ENCODE peak calls at places on chromosomes 11 and 22, in seven cellular contexts. One of them, this sample, is unnamed.

GRCh38 chr11:35216962-35217667 is 78.1 kb downstream of the CD44 start:
- DNase-seq in prostate gland: no peak
- DNase-seq in body of pancreas: peak; percentile 72
- DNase-seq in H1: no peak
- DNase-seq in cardiac muscle cell: no peak
- DNase-seq in stomach: no peak
- DNase-seq in H9: peak; percentile 33
- DNase-seq in this sample: no peak

GRCh38 chr11:47285969-47286770 is 16.2 kb downstream of the MADD start:
- DNase-seq in stomach: no peak
- DNase-seq in body of pancreas: no peak
- DNase-seq in H9: no peak
- DNase-seq in prostate gland: no peak
- DNase-seq in H1: no peak
- DNase-seq in cardiac muscle cell: no peak
- DNase-seq in this sample: no peak

GRCh38 chr11:937853-938261 is 12.2 kb downstream of the AP2A2 start:
- DNase-seq in H1: no peak
- DNase-seq in stomach: no peak
- DNase-seq in H9: no peak
- DNase-seq in cardiac muscle cell: no peak
- DNase-seq in prostate gland: no peak
- DNase-seq in body of pancreas: no peak
- DNase-seq in this sample: no peak

GRCh38 chr11:120863359-120863758 is 160.5 kb upstream of the TBCEL start:
- DNase-seq in cardiac muscle cell: no peak
- DNase-seq in stomach: no peak
- DNase-seq in body of pancreas: no peak
- DNase-seq in H1: no peak
- DNase-seq in prostate gland: no peak
- DNase-seq in H9: no peak
- DNase-seq in this sample: no peak

GRCh38 chr11:77525455-77526091 is 51.7 kb upstream of the PAK1 start:
- DNase-seq in prostate gland: no peak
- DNase-seq in body of pancreas: no peak
- DNase-seq in H1: no peak
- DNase-seq in cardiac muscle cell: no peak
- DNase-seq in H9: no peak
- DNase-seq in stomach: no peak
- DNase-seq in this sample: no peak

GRCh38 chr11:121583825-121584224 is 131.1 kb upstream of the SORL1-AS1 start:
- DNase-seq in stomach: no peak
- DNase-seq in prostate gland: no peak
- DNase-seq in cardiac muscle cell: no peak
- DNase-seq in body of pancreas: no peak
- DNase-seq in H1: no peak
- DNase-seq in H9: no peak
- DNase-seq in this sample: no peak

GRCh38 chr11:31959711-31960110 is 131.2 kb upstream of the RCN1 start:
- DNase-seq in H1: no peak
- DNase-seq in stomach: no peak
- DNase-seq in body of pancreas: no peak
- DNase-seq in prostate gland: no peak
- DNase-seq in H9: no peak
- DNase-seq in cardiac muscle cell: no peak
- DNase-seq in this sample: no peak

GRCh38 chr11:131005829-131006228 is 89.5 kb upstream of the SNX19 start:
- DNase-seq in body of pancreas: no peak
- DNase-seq in stomach: no peak
- DNase-seq in H9: no peak
- DNase-seq in cardiac muscle cell: no peak
- DNase-seq in H1: no peak
- DNase-seq in prostate gland: no peak
- DNase-seq in this sample: no peak

GRCh38 chr11:47260366-47260765 is 2.6 kb downstream of the NR1H3 start:
- DNase-seq in H9: no peak
- DNase-seq in body of pancreas: no peak
- DNase-seq in H1: no peak
- DNase-seq in stomach: no peak
- DNase-seq in prostate gland: no peak
- DNase-seq in cardiac muscle cell: no peak
- DNase-seq in this sample: no peak

GRCh38 chr11:28736256-28736655 is 628.1 kb downstream of the METTL15 start:
- DNase-seq in prostate gland: no peak
- DNase-seq in stomach: no peak
- DNase-seq in H9: no peak
- DNase-seq in H1: no peak
- DNase-seq in body of pancreas: no peak
- DNase-seq in cardiac muscle cell: no peak
- DNase-seq in this sample: no peak

GRCh38 chr11:60951611-60951908 is 416 bp downstream of the SLC15A3 start:
- DNase-seq in stomach: no peak
- DNase-seq in prostate gland: no peak
- DNase-seq in cardiac muscle cell: no peak
- DNase-seq in H1: no peak
- DNase-seq in H9: peak; percentile 53
- DNase-seq in body of pancreas: no peak
- DNase-seq in this sample: no peak

GRCh38 chr11:60950933-60951610 is 904 bp downstream of the SLC15A3 start:
- DNase-seq in H1: no peak
- DNase-seq in H9: peak; percentile 59
- DNase-seq in prostate gland: no peak
- DNase-seq in stomach: peak; percentile 56
- DNase-seq in cardiac muscle cell: no peak
- DNase-seq in body of pancreas: no peak
- DNase-seq in this sample: no peak

GRCh38 chr11:60953781-60954180 is 1.8 kb upstream of the SLC15A3 start:
- DNase-seq in body of pancreas: peak; percentile 38
- DNase-seq in H1: no peak
- DNase-seq in stomach: no peak
- DNase-seq in H9: no peak
- DNase-seq in cardiac muscle cell: no peak
- DNase-seq in prostate gland: no peak
- DNase-seq in this sample: no peak

GRCh38 chr11:60952742-60953170 is 780 bp upstream of the SLC15A3 start:
- DNase-seq in prostate gland: no peak
- DNase-seq in H1: no peak
- DNase-seq in stomach: no peak
- DNase-seq in body of pancreas: no peak
- DNase-seq in H9: no peak
- DNase-seq in cardiac muscle cell: no peak
- DNase-seq in this sample: no peak

GRCh38 chr11:60951909-60952741 is at the start of gene SLC15A3:
- DNase-seq in H1: no peak
- DNase-seq in H9: peak; percentile 65
- DNase-seq in body of pancreas: peak; percentile 78
- DNase-seq in cardiac muscle cell: no peak
- DNase-seq in prostate gland: no peak
- DNase-seq in stomach: peak; percentile 60
- DNase-seq in this sample: peak; percentile 65
- H3K4me1 ChIP-seq in H1: peaks cover 11% of the 10 kb centered on the region
- H3K4me1 ChIP-seq in H9: no peaks in the 10 kb centered on the region
- H3K4me1 ChIP-seq in body of pancreas: no peaks in the 10 kb centered on the region
- H3K4me1 ChIP-seq in cardiac muscle cell: no peaks in the 10 kb centered on the region
- H3K4me1 ChIP-seq in prostate gland: no peaks in the 10 kb centered on the region
- H3K4me1 ChIP-seq in stomach: peaks cover 53% of the 10 kb centered on the region
- H3K4me1 ChIP-seq in this sample: peaks cover 24% of the 10 kb centered on the region

GRCh38 chr11:66278396-66279091 is 569 bp downstream of the CNIH2 start:
- DNase-seq in H1: no peak
- DNase-seq in cardiac muscle cell: no peak
- DNase-seq in H9: no peak
- DNase-seq in body of pancreas: no peak
- DNase-seq in prostate gland: no peak
- DNase-seq in stomach: no peak
- DNase-seq in this sample: no peak
- H3K4me1 ChIP-seq in H1: peaks cover 11% of the 10 kb centered on the region
- H3K4me1 ChIP-seq in cardiac muscle cell: no peaks in the 10 kb centered on the region
- H3K4me1 ChIP-seq in H9: no peaks in the 10 kb centered on the region
- H3K4me1 ChIP-seq in body of pancreas: peaks cover 12% of the 10 kb centered on the region
- H3K4me1 ChIP-seq in prostate gland: peaks cover 4% of the 10 kb centered on the region
- H3K4me1 ChIP-seq in stomach: peaks cover 32% of the 10 kb centered on the region
- H3K4me1 ChIP-seq in this sample: peaks cover 11% of the 10 kb centered on the region

GRCh38 chr11:3133456-3134217 is 31.5 kb downstream of the OSBPL5 start:
- DNase-seq in H9: no peak
- DNase-seq in H1: no peak
- DNase-seq in stomach: no peak
- DNase-seq in prostate gland: no peak
- DNase-seq in body of pancreas: no peak
- DNase-seq in cardiac muscle cell: no peak
- DNase-seq in this sample: no peak
- H3K4me1 ChIP-seq in H9: no peaks in the 10 kb centered on the region
- H3K4me1 ChIP-seq in H1: no peaks in the 10 kb centered on the region
- H3K4me1 ChIP-seq in stomach: peaks cover 52% of the 10 kb centered on the region
- H3K4me1 ChIP-seq in prostate gland: no peaks in the 10 kb centered on the region
- H3K4me1 ChIP-seq in body of pancreas: peaks cover 13% of the 10 kb centered on the region
- H3K4me1 ChIP-seq in cardiac muscle cell: no peaks in the 10 kb centered on the region
- H3K4me1 ChIP-seq in this sample: peaks cover 57% of the 10 kb centered on the region

GRCh38 chr11:103798029-103798428 is 238.4 kb upstream of the DDI1 start:
- DNase-seq in body of pancreas: peak; percentile 16
- DNase-seq in prostate gland: no peak
- DNase-seq in H1: no peak
- DNase-seq in cardiac muscle cell: no peak
- DNase-seq in H9: no peak
- DNase-seq in stomach: no peak
- DNase-seq in this sample: no peak
- H3K4me1 ChIP-seq in body of pancreas: no peaks in the 10 kb centered on the region
- H3K4me1 ChIP-seq in prostate gland: no peaks in the 10 kb centered on the region
- H3K4me1 ChIP-seq in H1: no peaks in the 10 kb centered on the region
- H3K4me1 ChIP-seq in cardiac muscle cell: no peaks in the 10 kb centered on the region
- H3K4me1 ChIP-seq in H9: peaks cover 8% of the 10 kb centered on the region
- H3K4me1 ChIP-seq in stomach: no peaks in the 10 kb centered on the region
- H3K4me1 ChIP-seq in this sample: no peaks in the 10 kb centered on the region

GRCh38 chr22:38755911-38756532 is at the start of gene SUN2:
- DNase-seq in H9: peak; percentile 72
- DNase-seq in body of pancreas: peak; percentile 95
- DNase-seq in cardiac muscle cell: peak; percentile 88
- DNase-seq in H1: no peak
- DNase-seq in stomach: peak; percentile 95
- DNase-seq in prostate gland: peak; percentile 95
- DNase-seq in this sample: peak; percentile 38
- H3K4me1 ChIP-seq in H9: peaks cover 5% of the 10 kb centered on the region
- H3K4me1 ChIP-seq in body of pancreas: peaks cover 48% of the 10 kb centered on the region
- H3K4me1 ChIP-seq in cardiac muscle cell: peaks cover 2% of the 10 kb centered on the region
- H3K4me1 ChIP-seq in H1: peaks cover 8% of the 10 kb centered on the region
- H3K4me1 ChIP-seq in stomach: peaks cover 67% of the 10 kb centered on the region
- H3K4me1 ChIP-seq in prostate gland: peaks cover 20% of the 10 kb centered on the region
- H3K4me1 ChIP-seq in this sample: peaks cover 42% of the 10 kb centered on the region

GRCh38 chr11:27458182-27458581 is 14.4 kb downstream of the LGR4 start:
- DNase-seq in stomach: no peak
- DNase-seq in body of pancreas: no peak
- DNase-seq in cardiac muscle cell: no peak
- DNase-seq in H9: no peak
- DNase-seq in prostate gland: no peak
- DNase-seq in H1: no peak
- DNase-seq in this sample: no peak
- H3K4me1 ChIP-seq in stomach: peaks cover 47% of the 10 kb centered on the region
- H3K4me1 ChIP-seq in body of pancreas: peaks cover 96% of the 10 kb centered on the region
- H3K4me1 ChIP-seq in cardiac muscle cell: peaks cover 15% of the 10 kb centered on the region
- H3K4me1 ChIP-seq in H9: peaks cover 3% of the 10 kb centered on the region
- H3K4me1 ChIP-seq in prostate gland: no peaks in the 10 kb centered on the region
- H3K4me1 ChIP-seq in H1: no peaks in the 10 kb centered on the region
- H3K4me1 ChIP-seq in this sample: peaks cover 68% of the 10 kb centered on the region

DNA sequence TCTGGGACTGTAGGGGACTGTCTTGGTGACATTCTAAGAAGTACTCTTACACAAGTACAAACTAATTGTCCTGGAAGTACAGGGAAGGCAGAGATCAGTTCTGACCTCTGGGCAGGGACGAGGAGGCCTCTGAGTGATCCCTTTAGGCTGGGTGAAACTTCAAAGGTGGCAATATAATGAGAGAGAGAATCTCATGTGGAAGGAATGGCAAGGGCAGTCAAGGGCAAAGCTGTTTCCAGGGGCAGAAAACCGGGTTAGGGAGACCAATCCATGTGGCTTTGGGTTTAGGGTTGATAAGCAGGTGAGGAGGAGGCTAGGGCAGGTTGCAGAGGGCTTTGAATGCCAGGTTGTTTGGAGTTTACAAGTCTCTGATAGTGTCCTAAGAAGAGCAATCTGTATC is 21.3 kb upstream of the MYH9 start:
- DNase-seq in body of pancreas: no peak
- DNase-seq in cardiac muscle cell: no peak
- DNase-seq in H1: no peak
- DNase-seq in stomach: no peak
- DNase-seq in prostate gland: no peak
- DNase-seq in H9: no peak
- DNase-seq in this sample: no peak
- H3K4me1 ChIP-seq in body of pancreas: peaks cover 33% of the 10 kb centered on the region
- H3K4me1 ChIP-seq in cardiac muscle cell: peaks cover 10% of the 10 kb centered on the region
- H3K4me1 ChIP-seq in H1: peaks cover 6% of the 10 kb centered on the region
- H3K4me1 ChIP-seq in stomach: peaks cover 38% of the 10 kb centered on the region
- H3K4me1 ChIP-seq in prostate gland: no peaks in the 10 kb centered on the region
- H3K4me1 ChIP-seq in H9: no peaks in the 10 kb centered on the region
- H3K4me1 ChIP-seq in this sample: peaks cover 41% of the 10 kb centered on the region

GRCh38 chr22:43439368-43440102 is 27.7 kb downstream of the MPPED1 start:
- DNase-seq in H9: no peak
- DNase-seq in prostate gland: no peak
- DNase-seq in H1: no peak
- DNase-seq in cardiac muscle cell: no peak
- DNase-seq in body of pancreas: no peak
- DNase-seq in stomach: no peak
- DNase-seq in this sample: no peak
- H3K4me1 ChIP-seq in H9: no peaks in the 10 kb centered on the region
- H3K4me1 ChIP-seq in prostate gland: peaks cover 9% of the 10 kb centered on the region
- H3K4me1 ChIP-seq in H1: no peaks in the 10 kb centered on the region
- H3K4me1 ChIP-seq in cardiac muscle cell: no peaks in the 10 kb centered on the region
- H3K4me1 ChIP-seq in body of pancreas: peaks cover 15% of the 10 kb centered on the region
- H3K4me1 ChIP-seq in stomach: peaks cover 6% of the 10 kb centered on the region
- H3K4me1 ChIP-seq in this sample: no peaks in the 10 kb centered on the region

This sample was measured in esophagus squamous epithelium.